ENCODE peak calls at places on chromosome X, in nine cellular contexts. D is T follicular helper cell; H is stimulated activated effector memory CD8-positive, alpha-beta T cell treated with anti-CD3 and anti-CD28 coated beads, Interleukin-12 subunit alpha, Interleukin-12 subunit beta, amount 100 ng/mL, for 72 hours; U is HTR-8/SVneo; K is NCI-H82; V is GM04503; Y is tibial artery; L is AG09319; O is mammary epithelial cell. A is an unnamed sample.
A peak's percentile ranks its signal among the peaks of the same experiment; 100 is the strongest.

GRCh38 chrX:119755981-119756533 is 2.3 kb upstream of the SOWAHD start:
- DNase-seq in K (no peak), O (no peak), H (peak; percentile 15), D (peak; percentile 41), U (no peak), L (no peak), Y (no peak), V (no peak), A (no peak)

GRCh38 chrX:1749499-1749898 is 134.6 kb downstream of the ASMT start:
- DNase-seq in V (no peak), H (no peak), O (no peak), U (no peak), L (no peak), Y (no peak), K (no peak), D (no peak), A (no peak)

GRCh38 chrX:43559643-43560042 is 96.5 kb upstream of the MAOA start:
- DNase-seq in D (peak; percentile 8), K (peak; percentile 87), V (no peak), Y (peak; percentile 30), L (no peak), O (peak; percentile 30), U (peak; percentile 15), H (peak; percentile 7), A (peak; percentile 4)

GRCh38 chrX:2875798-2876399 is 47.2 kb downstream of the GYG2 start:
- DNase-seq in O (no peak), L (no peak), U (peak; percentile 13), D (no peak), K (peak; percentile 18), H (no peak), V (no peak), Y (no peak), A (no peak)

GRCh38 chrX:78619829-78620228 is 39.3 kb downstream of the RTL3 start:
- DNase-seq in D (no peak), U (no peak), O (no peak), K (no peak), H (no peak), V (no peak), L (no peak), Y (no peak), A (no peak)

GRCh38 chrX:46311581-46312120 is 233.6 kb downstream of the ZNF674 start:
- DNase-seq in D (no peak), H (no peak), K (no peak), V (no peak), Y (no peak), L (no peak), O (no peak), U (no peak), A (no peak)

GRCh38 chrX:130351567-130351966 is 11.8 kb downstream of the SLC25A14 start:
- DNase-seq in D (no peak), O (no peak), L (no peak), U (no peak), H (no peak), K (no peak), Y (no peak), V (no peak), A (no peak)

GRCh38 chrX:120549483-120550452 is 11.0 kb downstream of the CUL4B start:
- DNase-seq in V (peak; percentile 82), U (peak; percentile 35), K (no peak), Y (peak; percentile 43), O (peak; percentile 83), D (no peak), H (no peak), L (peak; percentile 39), A (no peak)

GRCh38 chrX:18377802-18378201 is 23.3 kb upstream of the SCML2 start:
- DNase-seq in D (no peak), L (no peak), H (no peak), K (peak; percentile 77), Y (no peak), U (no peak), O (no peak), V (no peak), A (no peak)

GRCh38 chrX:28888421-28888820 is 301.2 kb downstream of the IL1RAPL1 start:
- DNase-seq in K (no peak), D (no peak), H (no peak), V (no peak), U (no peak), L (no peak), O (no peak), Y (no peak), A (no peak)

GRCh38 chrX:136209016-136209738 is 42.0 kb downstream of the MAP7D3 start:
- DNase-seq in V (no peak), L (no peak), D (peak; percentile 10), K (peak; percentile 46), Y (peak; percentile 58), U (no peak), H (no peak), O (no peak), A (no peak)

GRCh38 chrX:85004255-85004654 is 578 bp downstream of the APOOL start:
- DNase-seq in Y (no peak), K (peak; percentile 11), L (no peak), V (no peak), U (no peak), O (peak; percentile 35), H (no peak), D (no peak), A (no peak)

GRCh38 chrX:43676960-43677582 is 21.0 kb downstream of the MAOA start:
- DNase-seq in V (no peak), H (no peak), K (peak; percentile 33), Y (no peak), D (no peak), U (no peak), L (no peak), O (peak; percentile 6), A (no peak)

GRCh38 chrX:21975827-21976226 is 35.3 kb downstream of the SMS start:
- DNase-seq in K (peak; percentile 4), D (no peak), Y (no peak), H (no peak), L (peak; percentile 29), V (no peak), U (peak; percentile 43), O (peak; percentile 19), A (no peak)